ENCODE peak calls at places on chromosomes 16 and 17, in eight cellular contexts. R is foreskin fibroblast, E is heart left ventricle, Q is dorsolateral prefrontal cortex, B is left ventricle myocardium inferior, W is tibial nerve, T is colonic mucosa, D is mesothelial cell of epicardium. C is an unnamed sample.

GRCh38 chr17:9465216-9465921 is 110.3 kb downstream of the STX8 start:
- DNase-seq in E (no peak), Q (no peak), B (no peak), T (no peak), W (no peak), D (no peak), R (peak; percentile 80), C (peak; percentile 45)

GRCh38 chr17:43952351-43952723 is 1.4 kb downstream of the PYY start:
- DNase-seq in Q (no peak), D (peak; percentile 50), R (peak; percentile 44), W (no peak), B (no peak), E (no peak), T (no peak), C (no peak)

GRCh38 chr17:75124041-75124818 is 7.3 kb downstream of the NT5C start:
- DNase-seq in E (peak; percentile 48), D (no peak), Q (no peak), R (peak; percentile 56), W (no peak), B (peak; percentile 52), T (peak; percentile 96), C (no peak)

GRCh38 chr17:40554646-40555295 is 10.5 kb downstream of the CCR7 start:
- DNase-seq in T (no peak), R (no peak), W (no peak), Q (no peak), E (no peak), B (no peak), D (peak; percentile 37), C (no peak)

GRCh38 chr17:81994593-81995462 is 17.4 kb downstream of the ASPSCR1 start:
- DNase-seq in R (no peak), D (no peak), T (no peak), E (no peak), W (no peak), B (no peak), Q (no peak), C (no peak)

GRCh38 chr17:17897442-17897841 is 60.7 kb upstream of the SREBF1 start:
- DNase-seq in W (no peak), Q (no peak), D (no peak), T (no peak), B (no peak), R (no peak), E (no peak), C (no peak)

GRCh38 chr17:82976982-82977488 is 102.4 kb upstream of the METRNL start:
- DNase-seq in Q (no peak), W (no peak), D (no peak), E (no peak), B (no peak), T (no peak), R (no peak), C (no peak)

GRCh38 chr17:69884361-69884760 is 190.7 kb upstream of the KCNJ16 start:
- DNase-seq in Q (no peak), T (no peak), W (no peak), R (no peak), E (no peak), B (no peak), D (no peak), C (no peak)

GRCh38 chr17:29341726-29342125 is 47.8 kb upstream of the NUFIP2 start:
- DNase-seq in D (no peak), Q (no peak), E (no peak), B (no peak), R (peak; percentile 50), W (no peak), T (no peak), C (no peak)

GRCh38 chr16:21116148-21116693 is 34.4 kb downstream of the DNAH3 start:
- DNase-seq in D (no peak), R (no peak), E (peak; percentile 7), W (no peak), T (no peak), B (no peak), Q (no peak), C (no peak)

GRCh38 chr17:27666831-27667560 is 36.0 kb downstream of the LGALS9 start:
- DNase-seq in E (no peak), R (no peak), T (no peak), W (no peak), D (peak; percentile 14), Q (no peak), B (no peak), C (no peak)

GRCh38 chr16:57540906-57541753 is 1.3 kb upstream of the ADGRG5 start:
- DNase-seq in W (no peak), B (no peak), D (peak; percentile 35), T (peak; percentile 36), E (no peak), R (no peak), Q (no peak), C (no peak)

GRCh38 chr16:22375117-22375962 is 921 bp upstream of the CDR2 start:
- DNase-seq in B (no peak), E (peak; percentile 8), R (peak; percentile 38), Q (no peak), D (no peak), W (no peak), T (peak; percentile 27), C (no peak)

DNA sequence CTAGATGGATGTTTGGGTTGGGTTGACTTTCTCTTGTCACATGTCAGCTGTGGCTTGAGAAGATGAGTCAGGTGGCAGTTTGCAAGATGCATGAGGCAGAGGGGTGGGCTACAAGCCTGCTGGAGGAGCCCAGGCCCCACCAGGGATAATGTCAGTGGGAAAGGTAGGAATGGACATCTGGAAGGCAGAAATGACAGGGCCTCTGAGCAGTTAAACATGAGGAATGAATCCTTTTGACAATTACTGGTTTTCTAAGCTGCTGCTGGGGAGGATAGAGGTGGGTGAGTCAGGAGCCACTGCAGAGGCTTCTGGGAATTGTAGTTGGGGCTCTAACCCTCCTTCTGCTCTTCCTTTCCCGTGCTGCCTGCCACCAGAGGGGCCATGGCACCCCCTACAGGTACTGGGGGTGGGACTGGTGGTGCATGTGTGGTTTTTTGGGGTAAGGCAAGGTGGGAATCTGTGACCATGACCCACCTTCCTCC is 15.7 kb downstream of the SLC52A1 start:
- DNase-seq in Q (no peak), B (no peak), D (no peak), T (no peak), R (peak; percentile 41), W (no peak), E (no peak), C (no peak)
- TF ChIP-seq CTCF in Q (no peak), B (no peak), D (no peak), T (no peak), R (no peak), W (no peak), E (no peak), C (no peak)

DNA sequence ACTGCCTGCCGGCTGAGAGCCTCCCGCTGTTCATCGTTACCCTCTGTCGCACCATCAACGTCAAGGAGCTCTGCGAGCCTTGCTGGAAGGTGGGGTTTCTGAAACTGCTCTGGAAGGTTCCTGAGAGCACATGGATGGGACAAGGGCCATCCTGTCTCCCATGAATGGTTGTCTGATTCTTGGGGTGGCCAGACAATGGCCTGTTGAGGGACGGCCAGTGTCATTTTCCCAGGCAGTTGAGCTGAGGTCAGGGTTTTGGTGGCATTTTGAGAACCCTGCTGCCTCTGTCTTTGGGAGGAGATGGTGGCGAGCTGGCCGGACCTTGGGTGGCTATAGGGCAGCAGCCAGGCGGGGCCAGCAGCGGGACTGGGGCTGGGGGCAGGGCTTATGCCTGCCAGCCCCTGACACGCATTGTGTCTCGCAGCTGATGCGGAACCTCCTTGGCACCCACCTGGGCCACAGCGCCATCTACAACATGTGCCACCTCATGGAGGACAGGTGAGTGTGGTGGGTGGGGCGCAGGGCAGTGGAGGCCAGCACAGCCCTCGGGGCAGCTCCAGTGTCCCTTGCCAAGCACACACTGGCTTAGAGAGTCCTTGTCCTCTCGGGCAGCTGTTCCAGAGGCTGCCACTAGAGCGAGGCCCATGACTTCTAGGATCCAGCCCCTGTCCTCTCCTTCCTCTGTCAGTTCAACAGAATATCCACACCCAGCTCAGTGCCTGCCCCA is 9.1 kb downstream of the TSC2 start:
- DNase-seq in T (no peak), D (no peak), R (peak; percentile 22), B (no peak), W (no peak), E (no peak), Q (no peak), C (no peak)
- TF ChIP-seq CTCF in T (no peak), D (no peak), R (no peak), B (peak; percentile 23), W (peak; percentile 22), E (no peak), Q (peak; percentile 28), C (peak; percentile 7)

GRCh38 chr16:66255647-66256046 is 110.8 kb upstream of the CDH5 start:
- DNase-seq in R (no peak), D (no peak), E (no peak), B (no peak), W (no peak), T (no peak), Q (no peak), C (no peak)
- TF ChIP-seq CTCF in R (no peak), D (no peak), E (no peak), B (no peak), W (no peak), T (no peak), Q (no peak), C (no peak)

DNA sequence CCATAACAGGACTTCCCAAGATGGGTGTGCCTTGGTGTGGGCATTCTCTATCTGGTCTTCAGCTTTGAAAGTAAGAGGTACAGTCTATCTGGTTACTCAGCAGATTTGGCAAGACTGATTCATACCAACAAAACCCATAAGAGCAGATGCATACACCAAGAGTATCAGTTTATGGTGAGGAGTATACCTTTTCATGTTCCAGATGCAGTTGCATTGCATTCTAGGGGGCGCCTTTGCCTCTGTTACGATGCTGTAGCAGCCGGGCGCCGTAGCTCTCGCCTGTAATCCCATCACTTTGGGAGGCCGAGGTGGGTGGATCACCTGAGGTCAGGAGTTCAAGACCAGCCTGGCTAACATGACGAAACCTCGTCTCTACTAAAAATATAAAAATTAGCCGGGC is 31.1 kb upstream of the CARMIL2 start:
- DNase-seq in E (no peak), W (no peak), R (no peak), B (no peak), D (no peak), Q (no peak), T (no peak), C (no peak)
- TF ChIP-seq CTCF in E (no peak), W (no peak), R (no peak), B (no peak), D (no peak), Q (no peak), T (no peak), C (no peak)

GRCh38 chr17:71237903-71238538 is 882.8 kb upstream of the SOX9 start:
- DNase-seq in B (no peak), E (no peak), D (no peak), R (peak; percentile 56), Q (no peak), T (no peak), W (no peak), C (peak; percentile 32)
- TF ChIP-seq CTCF in B (no peak), E (no peak), D (no peak), R (peak; percentile 24), Q (peak; percentile 33), T (no peak), W (peak; percentile 9), C (peak; percentile 43)